ENCODE peak calls at places on chromosome 21, in four cellular contexts. Y, W, F and H are unnamed samples.

GRCh38 chr21:38979271-38980196 is 173.8 kb downstream of the ETS2 start:
- DNase-seq in Y (peak; percentile 61), W (peak; percentile 26), F (no peak), H (no peak)

GRCh38 chr21:29885491-29885890 is 54.3 kb downstream of the GRIK1 start:
- DNase-seq in Y (no peak), W (no peak), F (no peak), H (no peak)

GRCh38 chr21:8990326-8991087 is 1530.9 kb upstream of the TPTE start:
- DNase-seq in Y (no peak), W (no peak), F (no peak), H (no peak)

GRCh38 chr21:16124397-16125130 is 394.8 kb downstream of the USP25 start:
- DNase-seq in Y (peak; percentile 90), W (peak; percentile 24), F (no peak), H (no peak)

GRCh38 chr21:25405991-25406390 is 201.3 kb downstream of the MRPL39 start:
- DNase-seq in Y (no peak), W (no peak), F (no peak), H (no peak)

GRCh38 chr21:31609081-31609480 is 50.4 kb upstream of the SOD1 start:
- DNase-seq in Y (no peak), W (no peak), F (no peak), H (no peak)

GRCh38 chr21:15379776-15380175 is 315.0 kb upstream of the NRIP1 start:
- DNase-seq in Y (no peak), W (no peak), F (no peak), H (no peak)

GRCh38 chr21:38950388-38951094 is 144.8 kb downstream of the ETS2 start:
- DNase-seq in Y (peak; percentile 53), W (peak; percentile 77), F (no peak), H (no peak)

GRCh38 chr21:36917487-36918158 is 48.8 kb downstream of the HLCS start:
- DNase-seq in Y (peak; percentile 58), W (peak; percentile 72), F (no peak), H (no peak)

GRCh38 chr21:39630827-39631226 is 18.1 kb downstream of the B3GALT5 start:
- DNase-seq in Y (peak; percentile 26), W (no peak), F (no peak), H (no peak)

GRCh38 chr21:29347274-29347681 is 48.6 kb downstream of the BACH1 start:
- DNase-seq in Y (peak; percentile 4), W (peak; percentile 22), F (no peak), H (no peak)

GRCh38 chr21:20639026-20639425 is 359.2 kb upstream of the NCAM2 start:
- DNase-seq in Y (no peak), W (no peak), F (no peak), H (no peak)

GRCh38 chr21:29078884-29079765 is 5.7 kb upstream of the CCT8 start:
- DNase-seq in Y (no peak), W (no peak), F (peak; percentile 61), H (no peak)

GRCh38 chr21:43880111-43880985 is 15.3 kb downstream of the AGPAT3 start:
- DNase-seq in Y (peak; percentile 68), W (no peak), F (no peak), H (no peak)

GRCh38 chr21:24514081-24514733 is 1093.1 kb downstream of the MRPL39 start:
- DNase-seq in Y (peak; percentile 0), W (no peak), F (no peak), H (no peak)

DNA sequence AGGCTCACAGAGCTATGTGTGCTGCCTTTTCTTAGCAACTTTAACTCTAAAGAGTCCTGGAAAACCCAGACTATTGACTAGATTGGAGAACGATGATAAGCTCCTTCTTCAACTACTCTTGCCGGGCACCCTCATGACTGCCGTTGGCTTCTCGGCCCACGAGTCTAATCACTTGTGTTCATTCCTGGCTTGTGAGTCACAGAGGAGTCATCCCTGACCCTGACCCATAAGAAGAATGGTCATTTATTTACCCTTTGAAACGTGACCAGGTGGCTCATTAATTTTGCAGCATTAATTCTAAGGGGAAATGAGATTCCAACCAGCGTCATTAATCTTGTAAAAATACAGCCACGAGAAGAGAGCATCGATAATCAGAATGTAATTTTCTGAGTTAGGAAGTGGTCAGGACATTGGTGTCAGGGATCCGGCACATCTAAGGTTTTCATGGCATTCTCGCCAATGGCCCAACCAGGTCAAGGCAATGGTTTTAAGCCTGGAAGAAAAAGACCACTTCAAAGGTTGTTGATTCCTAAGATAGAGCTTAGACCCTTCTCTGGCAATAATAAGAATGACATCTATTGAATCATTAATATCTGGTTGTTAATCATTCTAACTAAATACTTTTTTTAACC is 183.6 kb upstream of the RUNX1 start:
- DNase-seq in Y (peak; percentile 75), W (peak; percentile 60), F (no peak), H (no peak)
- H3K4me3 ChIP-seq in Y (no peak overlapping the region), W (no peak overlapping the region), F (no peak overlapping the region), H (no peak overlapping the region)

GRCh38 chr21:42525676-42526378 is 12.2 kb downstream of the SLC37A1 start:
- DNase-seq in Y (no peak), W (no peak), F (no peak), H (no peak)

GRCh38 chr21:42526379-42526727 is 12.7 kb downstream of the SLC37A1 start:
- DNase-seq in Y (no peak), W (peak; percentile 77), F (no peak), H (no peak)

GRCh38 chr21:42525228-42525604 is 11.6 kb downstream of the SLC37A1 start:
- DNase-seq in Y (peak; percentile 16), W (peak; percentile 48), F (no peak), H (no peak)

GRCh38 chr21:42527489-42528158 is 14.0 kb downstream of the SLC37A1 start:
- DNase-seq in Y (no peak), W (no peak), F (no peak), H (no peak)

DNA sequence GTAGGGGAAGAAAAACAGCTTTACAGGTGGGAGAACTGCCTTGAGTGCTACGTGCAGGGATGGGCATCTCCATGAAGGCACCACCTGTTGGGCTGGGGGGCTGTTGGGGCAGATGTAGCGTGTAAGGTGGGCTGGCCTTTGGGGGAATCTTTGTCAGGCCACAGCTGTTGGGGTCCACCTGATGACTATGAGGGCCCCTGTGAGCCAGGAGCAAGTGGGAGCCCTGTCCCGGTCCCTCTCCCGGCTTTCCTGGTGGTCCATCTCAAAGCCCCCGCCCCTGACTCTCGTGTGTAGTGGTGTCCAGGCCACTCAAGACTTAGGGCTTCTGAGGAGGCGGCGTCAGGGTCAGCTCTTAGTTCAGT is 13.5 kb downstream of the SLC37A1 start:
- DNase-seq in Y (no peak), W (no peak), F (no peak), H (no peak)
- H3K4me1 ChIP-seq in Y (peaks cover 5% of the 10 kb centered on the region), W (peaks cover 40% of the 10 kb centered on the region), F (no peaks in the 10 kb centered on the region), H (peaks cover 21% of the 10 kb centered on the region)

GRCh38 chr21:46561448-46562095 is 43.3 kb downstream of the S100B start:
- DNase-seq in Y (no peak), W (no peak), F (no peak), H (no peak)

GRCh38 chr21:46560568-46561447 is 44.1 kb downstream of the S100B start:
- DNase-seq in Y (no peak), W (no peak), F (no peak), H (no peak)

GRCh38 chr21:46557919-46558392 is 46.9 kb downstream of the S100B start:
- DNase-seq in Y (no peak), W (no peak), F (no peak), H (no peak)

GRCh38 chr21:46557469-46557868 is 47.4 kb downstream of the S100B start:
- DNase-seq in Y (no peak), W (no peak), F (no peak), H (no peak)

GRCh38 chr21:46559291-46559983 is 45.4 kb downstream of the S100B start:
- DNase-seq in Y (no peak), W (no peak), F (no peak), H (no peak)
- H3K4me3 ChIP-seq in Y (no peak overlapping the region), W (no peak overlapping the region), F (no peak overlapping the region), H (no peak overlapping the region)

DNA sequence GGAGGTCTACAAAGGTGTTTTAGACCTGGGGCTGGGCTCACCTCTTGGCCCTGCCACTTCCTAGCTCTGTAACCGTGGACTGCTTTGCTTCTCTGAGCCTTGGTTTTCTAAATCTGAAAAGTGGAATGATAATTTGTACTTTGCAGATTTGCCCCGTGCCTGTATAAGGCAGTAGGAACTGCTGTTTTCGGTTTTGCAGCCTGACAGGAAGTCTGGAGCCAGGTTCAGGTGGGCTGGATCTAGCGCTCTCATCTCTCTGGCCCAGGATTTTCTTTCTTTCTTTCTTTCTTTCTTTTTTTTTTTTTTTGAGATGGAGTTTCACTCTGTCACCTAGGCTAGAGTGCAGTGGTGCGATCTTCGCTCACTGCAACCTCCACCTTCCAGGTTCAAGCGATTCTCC is 17.2 kb downstream of the IFNAR2 start:
- DNase-seq in Y (no peak), W (no peak), F (no peak), H (no peak)
- H3K4me1 ChIP-seq in Y (no peaks in the 10 kb centered on the region), W (no peaks in the 10 kb centered on the region), F (no peaks in the 10 kb centered on the region), H (no peaks in the 10 kb centered on the region)

GRCh38 chr21:45439171-45439872 is 34.4 kb downstream of the COL18A1 start:
- DNase-seq in Y (peak; percentile 86), W (peak; percentile 88), F (peak; percentile 90), H (no peak)
- H3K4me3 ChIP-seq in Y (peak overlapping the region; percentile 72), W (no peak overlapping the region), F (no peak overlapping the region), H (peak overlapping the region; percentile 38)

DNA sequence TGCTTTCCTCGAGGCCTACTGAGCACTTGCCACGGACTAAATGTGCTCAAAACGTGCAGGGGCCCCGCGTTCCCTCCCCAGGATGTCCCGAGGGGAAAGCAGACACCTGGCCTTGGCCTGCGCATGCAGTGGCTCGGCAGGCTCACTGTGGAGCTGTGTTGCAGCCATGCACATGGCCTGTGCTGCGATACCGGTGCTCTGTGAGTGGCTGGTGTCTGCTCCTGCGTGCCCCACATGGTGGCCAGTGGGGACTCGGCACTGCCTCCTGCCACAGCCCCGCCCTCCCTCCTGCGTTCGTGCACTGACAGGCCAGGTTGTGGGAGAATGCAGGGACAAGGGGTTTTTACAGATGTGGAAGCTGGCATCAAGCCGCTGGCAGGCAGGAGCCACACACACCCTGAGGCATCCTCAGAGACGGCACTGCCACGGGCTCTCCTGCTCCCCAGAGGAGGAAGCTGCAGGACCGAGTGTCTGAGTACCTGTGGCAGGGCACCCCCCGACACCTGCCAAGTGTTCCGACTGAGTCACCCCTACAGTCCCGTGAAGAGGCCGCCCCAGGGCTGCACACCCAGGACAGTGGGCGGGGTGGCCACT is 16.9 kb upstream of the PTTG1IP start:
- DNase-seq in Y (no peak), W (no peak), F (peak; percentile 41), H (no peak)
- H3K4me1 ChIP-seq in Y (no peaks in the 10 kb centered on the region), W (no peaks in the 10 kb centered on the region), F (no peaks in the 10 kb centered on the region), H (no peaks in the 10 kb centered on the region)

GRCh38 chr21:26815197-26815596 is 30.0 kb downstream of the ADAMTS1 start:
- DNase-seq in Y (no peak), W (no peak), F (no peak), H (no peak)
- H3K4me3 ChIP-seq in Y (peak overlapping the region; percentile 32), W (no peak overlapping the region), F (no peak overlapping the region), H (no peak overlapping the region)